ENCODE peak calls at places on chromosomes 7 and 10, in seven cellular contexts. X, T, F, U, Z, R and S are unnamed samples.

GRCh38 chr10:88922041-88922440 is 30.5 kb downstream of the ACTA2 start:
- DNase-seq in X (no peak), T (no peak), F (no peak), U (no peak), Z (no peak), R (no peak), S (no peak)

GRCh38 chr7:1283941-1284742 is 51.5 kb downstream of the UNCX start:
- DNase-seq in X (no peak), T (no peak), F (no peak), U (no peak), Z (no peak), R (no peak), S (no peak)

GRCh38 chr10:119478111-119479047 is 64.1 kb downstream of the RGS10 start:
- DNase-seq in X (no peak), T (no peak), F (no peak), U (no peak), Z (no peak), R (no peak), S (no peak)

GRCh38 chr7:93890041-93890463 is 501 bp downstream of the TFPI2 start:
- DNase-seq in X (no peak), T (no peak), F (peak), U (peak), Z (peak), R (peak), S (no peak)

GRCh38 chr7:143519411-143520131 is 41.9 kb downstream of the TAS2R41 start:
- DNase-seq in X (no peak), T (no peak), F (no peak), U (peak), Z (peak), R (no peak), S (no peak)

GRCh38 chr7:93757421-93757820 is 133.1 kb downstream of the TFPI2 start:
- DNase-seq in X (no peak), T (no peak), F (no peak), U (no peak), Z (peak), R (no peak), S (no peak)

GRCh38 chr7:130543611-130544010 is 51.7 kb downstream of the MEST start:
- DNase-seq in X (no peak), T (no peak), F (no peak), U (no peak), Z (no peak), R (no peak), S (no peak)

GRCh38 chr7:129006636-129007414 is 48.1 kb downstream of the TNPO3 start:
- DNase-seq in X (no peak), T (no peak), F (no peak), U (no peak), Z (no peak), R (no peak), S (no peak)

GRCh38 chr7:4733936-4734528 is 41.4 kb upstream of the AP5Z1 start:
- DNase-seq in X (no peak), T (no peak), F (no peak), U (no peak), Z (no peak), R (no peak), S (no peak)

GRCh38 chr10:63054889-63055606 is 78.1 kb upstream of the NRBF2 start:
- DNase-seq in X (no peak), T (no peak), F (no peak), U (no peak), Z (no peak), R (peak), S (no peak)

GRCh38 chr7:90605055-90605454 is 8.9 kb downstream of the CDK14 start:
- DNase-seq in X (no peak), T (no peak), F (no peak), U (no peak), Z (no peak), R (no peak), S (no peak)

GRCh38 chr10:6494934-6495592 is 85.0 kb downstream of the PRKCQ start:
- DNase-seq in X (no peak), T (no peak), F (no peak), U (no peak), Z (no peak), R (no peak), S (no peak)

GRCh38 chr7:152402384-152403250 is 33.2 kb downstream of the KMT2C start:
- DNase-seq in X (no peak), T (no peak), F (no peak), U (no peak), Z (peak), R (no peak), S (no peak)

GRCh38 chr10:106795619-106796018 is 368.9 kb downstream of the SORCS1 start:
- DNase-seq in X (peak), T (no peak), F (peak), U (peak), Z (peak), R (peak), S (no peak)

GRCh38 chr10:75430000-75430763 is 1.2 kb upstream of the LRMDA start:
- DNase-seq in X (peak), T (no peak), F (peak), U (peak), Z (peak), R (peak), S (no peak)

GRCh38 chr10:7872041-7872442 is 53.7 kb downstream of the TAF3 start:
- DNase-seq in X (peak), T (no peak), F (peak), U (peak), Z (no peak), R (peak), S (no peak)

GRCh38 chr10:63770523-63770922 is 249.3 kb downstream of the REEP3 start:
- DNase-seq in X (no peak), T (no peak), F (peak), U (no peak), Z (no peak), R (no peak), S (no peak)

GRCh38 chr7:45215611-45216062 is 58.0 kb downstream of the RAMP3 start:
- DNase-seq in X (no peak), T (no peak), F (no peak), U (no peak), Z (no peak), R (no peak), S (no peak)

GRCh38 chr10:123516291-123516690 is 149.9 kb upstream of the GPR26 start:
- DNase-seq in X (no peak), T (no peak), F (no peak), U (no peak), Z (no peak), R (no peak), S (peak)

GRCh38 chr7:157177333-157177993 is 38.7 kb downstream of the UBE3C start:
- DNase-seq in X (no peak), T (no peak), F (no peak), U (no peak), Z (no peak), R (no peak), S (no peak)

GRCh38 chr7:105748701-105749100 is 127.7 kb downstream of the ATXN7L1 start:
- DNase-seq in X (no peak), T (no peak), F (peak), U (no peak), Z (no peak), R (no peak), S (no peak)

GRCh38 chr10:60139798-60140566 is 233.6 kb upstream of the CCDC6 start:
- DNase-seq in X (no peak), T (no peak), F (peak), U (peak), Z (peak), R (peak), S (no peak)

GRCh38 chr7:23810099-23810498 is 100.1 kb downstream of the STK31 start:
- DNase-seq in X (no peak), T (no peak), F (no peak), U (no peak), Z (no peak), R (no peak), S (no peak)

GRCh38 chr10:98405422-98405821 is 9.6 kb downstream of the PYROXD2 start:
- DNase-seq in X (no peak), T (no peak), F (no peak), U (no peak), Z (no peak), R (no peak), S (no peak)

GRCh38 chr7:64951250-64951848 is 39.5 kb downstream of the ZNF117 start:
- DNase-seq in X (peak), T (no peak), F (peak), U (peak), Z (peak), R (peak), S (no peak)

GRCh38 chr7:129146237-129146979 is 1.9 kb downstream of the TSPAN33 start:
- DNase-seq in X (no peak), T (no peak), F (no peak), U (no peak), Z (no peak), R (no peak), S (no peak)

GRCh38 chr7:142112086-142112485 is 568 bp downstream of the MGAM2 start:
- DNase-seq in X (no peak), T (no peak), F (peak), U (no peak), Z (no peak), R (no peak), S (no peak)

GRCh38 chr10:62457598-62457997 is 83.4 kb downstream of the ZNF365 start:
- DNase-seq in X (no peak), T (no peak), F (no peak), U (no peak), Z (no peak), R (no peak), S (no peak)

GRCh38 chr7:99102809-99103690 is 40.9 kb downstream of the SMURF1 start:
- DNase-seq in X (no peak), T (no peak), F (no peak), U (peak), Z (no peak), R (peak), S (no peak)

GRCh38 chr7:7911756-7912155 is 56.8 kb upstream of the GLCCI1 start:
- DNase-seq in X (no peak), T (no peak), F (no peak), U (no peak), Z (no peak), R (no peak), S (no peak)

GRCh38 chr10:132624847-132625839 is 87.6 kb downstream of the INPP5A start:
- DNase-seq in X (no peak), T (peak), F (no peak), U (no peak), Z (no peak), R (no peak), S (peak)

GRCh38 chr7:82631998-82632397 is 188.4 kb upstream of the CACNA2D1 start:
- DNase-seq in X (no peak), T (no peak), F (no peak), U (no peak), Z (peak), R (no peak), S (no peak)

GRCh38 chr10:33152146-33152545 is 182.3 kb downstream of the NRP1 start:
- DNase-seq in X (no peak), T (no peak), F (no peak), U (no peak), Z (peak), R (no peak), S (no peak)

GRCh38 chr7:94893661-94894060 is 13.7 kb upstream of the PPP1R9A start:
- DNase-seq in X (no peak), T (no peak), F (no peak), U (no peak), Z (no peak), R (no peak), S (no peak)

GRCh38 chr10:109958059-109958458 is 34.7 kb upstream of the XPNPEP1 start:
- DNase-seq in X (no peak), T (no peak), F (no peak), U (no peak), Z (no peak), R (no peak), S (no peak)

GRCh38 chr7:99374121-99375064 is at the start of gene ARPC1B:
- DNase-seq in X (peak), T (no peak), F (peak), U (peak), Z (peak), R (peak), S (no peak)

GRCh38 chr7:85887133-85887532 is 700.3 kb upstream of the SEMA3D start:
- DNase-seq in X (no peak), T (no peak), F (peak), U (no peak), Z (no peak), R (no peak), S (no peak)

DNA sequence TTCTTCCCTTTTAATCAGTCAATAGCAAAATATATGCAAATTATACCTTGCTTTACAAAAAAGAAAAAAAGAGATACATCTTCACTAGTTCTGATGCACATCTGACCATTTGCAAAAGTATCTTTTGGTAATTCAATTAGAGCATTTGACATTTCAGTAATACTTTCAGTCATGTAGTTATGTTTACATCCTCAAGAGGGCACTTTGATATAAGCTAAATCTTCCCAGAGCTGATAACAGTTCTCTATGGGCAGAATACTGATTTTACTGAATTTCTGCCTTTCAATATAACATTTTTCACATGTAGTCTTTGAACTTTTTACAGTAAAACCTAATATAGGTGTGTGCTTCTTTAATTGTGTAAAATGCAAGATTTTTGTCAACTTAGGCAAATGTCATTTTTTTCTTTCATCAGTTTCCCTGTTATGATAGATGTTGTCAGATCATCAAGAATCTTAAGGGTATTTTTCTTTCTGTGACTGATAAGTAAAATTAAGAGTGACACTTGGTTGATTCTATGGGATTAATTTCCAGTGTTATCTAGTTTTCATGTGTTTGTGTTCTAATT is 703.5 kb upstream of the SEMA3D start:
- DNase-seq in X (peak), T (no peak), F (peak), U (peak), Z (peak), R (peak), S (no peak)
- TF ChIP-seq CTCF in X (peak), T (peak), F (peak), U (peak), Z (peak), R (peak), S (peak)

GRCh38 chr10:102064868-102065560 is at the start of gene HPS6:
- DNase-seq in X (peak), T (peak), F (peak), U (peak), Z (peak), R (peak), S (peak)
- TF ChIP-seq CTCF in X (peak), T (peak), F (peak), U (peak), Z (no peak), R (peak), S (no peak)

GRCh38 chr10:86708783-86709778 is 40.8 kb downstream of the LDB3 start:
- DNase-seq in X (no peak), T (no peak), F (no peak), U (no peak), Z (no peak), R (no peak), S (no peak)

GRCh38 chr10:86711957-86712708 is 43.8 kb downstream of the LDB3 start:
- DNase-seq in X (peak), T (no peak), F (peak), U (peak), Z (peak), R (peak), S (no peak)

GRCh38 chr10:86710987-86711236 is 42.6 kb downstream of the LDB3 start:
- DNase-seq in X (no peak), T (no peak), F (no peak), U (no peak), Z (no peak), R (no peak), S (no peak)

GRCh38 chr10:86709786-86710185 is 41.5 kb downstream of the LDB3 start:
- DNase-seq in X (no peak), T (no peak), F (no peak), U (no peak), Z (no peak), R (no peak), S (no peak)

GRCh38 chr10:86711237-86711956 is 43.1 kb downstream of the LDB3 start:
- DNase-seq in X (peak), T (peak), F (peak), U (peak), Z (peak), R (peak), S (no peak)
- TF ChIP-seq CTCF in X (peak), T (peak), F (peak), U (peak), Z (peak), R (peak), S (peak)

GRCh38 chr7:54839538-54840213 is 80.7 kb upstream of the SEC61G start:
- DNase-seq in X (peak), T (no peak), F (peak), U (peak), Z (peak), R (peak), S (peak)
- TF ChIP-seq CTCF in X (peak), T (peak), F (peak), U (peak), Z (peak), R (peak), S (peak)

GRCh38 chr10:24513155-24513554 is 210.5 kb downstream of the ARHGAP21 start:
- DNase-seq in X (peak), T (no peak), F (peak), U (peak), Z (peak), R (no peak), S (no peak)
- TF ChIP-seq CTCF in X (peak), T (peak), F (peak), U (peak), Z (peak), R (no peak), S (peak)

GRCh38 chr7:11552676-11553075 is 279.3 kb downstream of the THSD7A start:
- DNase-seq in X (no peak), T (no peak), F (no peak), U (no peak), Z (no peak), R (no peak), S (no peak)

DNA sequence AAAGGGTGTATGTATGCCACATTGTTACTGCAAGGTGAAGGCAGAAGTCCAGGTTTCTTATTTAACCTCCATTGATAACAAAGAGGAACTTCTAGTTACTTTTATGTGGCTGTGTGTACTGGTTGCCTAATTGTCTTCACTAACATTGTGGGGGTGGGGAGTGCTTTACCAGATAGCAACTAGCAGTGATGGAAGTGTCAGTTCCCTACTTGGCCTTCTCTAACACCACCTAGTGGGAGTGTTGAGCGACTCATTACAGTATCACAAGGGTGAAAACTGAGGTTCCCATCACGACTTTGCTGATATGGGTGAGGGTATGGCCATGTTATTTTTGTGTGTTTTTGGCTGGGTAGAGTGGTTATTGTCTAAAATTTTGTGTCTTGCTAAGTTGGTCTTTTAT is 274.4 kb downstream of the THSD7A start:
- DNase-seq in X (peak), T (no peak), F (peak), U (peak), Z (peak), R (peak), S (no peak)
- TF ChIP-seq CTCF in X (peak), T (no peak), F (peak), U (peak), Z (peak), R (no peak), S (no peak)